ENCODE peak calls at places on chromosomes 11 and 22, in ten cellular contexts. E, Z, T, S, M, V, I, X, Q and G are unnamed samples.

GRCh38 chr11:27124514-27125264 is 84.1 kb downstream of the BBOX1 start:
- DNase-seq in E (no peak), Z (peak; percentile 4), T (no peak), S (no peak), M (peak; percentile 81), V (no peak), I (no peak), X (no peak), Q (no peak), G (no peak)

GRCh38 chr22:48332438-48333322 is 1495.0 kb downstream of the BRD1 start:
- DNase-seq in E (no peak), Z (no peak), T (no peak), S (no peak), M (no peak), V (no peak), I (no peak), X (no peak), Q (no peak), G (no peak)

GRCh38 chr22:48422900-48423480 is 1404.7 kb downstream of the BRD1 start:
- DNase-seq in E (no peak), Z (no peak), T (no peak), S (no peak), M (no peak), V (no peak), I (no peak), X (no peak), Q (no peak), G (no peak)

GRCh38 chr11:2306971-2307732 is 5.3 kb downstream of the TSPAN32 start:
- DNase-seq in E (no peak), Z (no peak), T (no peak), S (no peak), M (peak; percentile 31), V (no peak), I (no peak), X (no peak), Q (no peak), G (no peak)

GRCh38 chr11:45852712-45853101 is 5.4 kb downstream of the CRY2 start:
- DNase-seq in E (no peak), Z (no peak), T (no peak), S (no peak), M (no peak), V (no peak), I (no peak), X (peak; percentile 39), Q (peak; percentile 59), G (no peak)

GRCh38 chr11:36792870-36793541 is 195.0 kb upstream of the RAG2 start:
- DNase-seq in E (no peak), Z (no peak), T (no peak), S (no peak), M (no peak), V (no peak), I (no peak), X (no peak), Q (no peak), G (no peak)

GRCh38 chr11:118059231-118059940 is 17.5 kb upstream of the TMPRSS4 start:
- DNase-seq in E (no peak), Z (no peak), T (peak; percentile 33), S (no peak), M (no peak), V (no peak), I (no peak), X (no peak), Q (no peak), G (no peak)

GRCh38 chr22:44405661-44406060 is 92.4 kb downstream of the RTL6 start:
- DNase-seq in E (no peak), Z (no peak), T (peak; percentile 5), S (no peak), M (no peak), V (no peak), I (no peak), X (no peak), Q (no peak), G (no peak)

GRCh38 chr11:8956860-8957259 is 7.4 kb downstream of the TMEM9B start:
- DNase-seq in E (no peak), Z (no peak), T (no peak), S (no peak), M (no peak), V (no peak), I (no peak), X (no peak), Q (no peak), G (no peak)

GRCh38 chr11:1568451-1568911 is 3.6 kb downstream of the DUSP8 start:
- DNase-seq in E (no peak), Z (no peak), T (no peak), S (no peak), M (no peak), V (no peak), I (peak; percentile 20), X (peak; percentile 68), Q (no peak), G (no peak)

GRCh38 chr11:14973621-14974020 is 1.5 kb upstream of the CALCA start:
- DNase-seq in E (no peak), Z (no peak), T (no peak), S (peak; percentile 19), M (peak; percentile 22), V (no peak), I (no peak), X (peak; percentile 53), Q (no peak), G (peak; percentile 38)

GRCh38 chr11:94680426-94680825 is 87.7 kb upstream of the AMOTL1 start:
- DNase-seq in E (no peak), Z (no peak), T (no peak), S (no peak), M (no peak), V (no peak), I (no peak), X (no peak), Q (no peak), G (no peak)

GRCh38 chr11:94678901-94679300 is 89.3 kb upstream of the AMOTL1 start:
- DNase-seq in E (no peak), Z (no peak), T (no peak), S (no peak), M (no peak), V (no peak), I (no peak), X (no peak), Q (no peak), G (no peak)

GRCh38 chr11:94681852-94682251 is 86.3 kb upstream of the AMOTL1 start:
- DNase-seq in E (no peak), Z (no peak), T (no peak), S (no peak), M (no peak), V (no peak), I (no peak), X (no peak), Q (no peak), G (no peak)

GRCh38 chr11:94678236-94678635 is 89.9 kb upstream of the AMOTL1 start:
- DNase-seq in E (no peak), Z (no peak), T (no peak), S (no peak), M (no peak), V (no peak), I (no peak), X (no peak), Q (no peak), G (no peak)

DNA sequence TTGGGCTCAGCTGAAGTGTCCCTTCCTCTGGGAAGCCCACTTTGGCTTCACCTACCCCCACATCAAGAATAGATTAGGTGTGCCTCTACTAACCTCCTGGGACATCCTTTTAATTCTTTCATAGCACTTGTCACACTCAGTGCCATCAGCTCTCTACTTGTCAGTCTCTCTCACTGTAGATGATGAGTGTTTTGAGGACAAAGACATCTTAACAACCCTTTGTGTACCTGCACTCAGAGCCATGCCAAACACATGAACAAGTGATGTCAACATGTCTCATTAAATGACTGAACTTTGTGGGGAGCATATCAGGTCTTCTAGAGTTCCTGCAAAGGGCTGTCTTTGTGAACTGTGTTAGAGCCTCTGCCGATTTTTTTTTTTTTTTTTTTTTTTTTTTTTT is 87.0 kb upstream of the AMOTL1 start:
- DNase-seq in E (no peak), Z (no peak), T (no peak), S (no peak), M (no peak), V (no peak), I (no peak), X (no peak), Q (no peak), G (no peak)
- TF ChIP-seq CTCF in E (no peak), Z (no peak), T (no peak), S (no peak), M (no peak), V (no peak), I (no peak), X (no peak), Q (no peak), G (no peak)

GRCh38 chr11:70226967-70227366 is 23.9 kb downstream of the FADD start:
- DNase-seq in E (no peak), Z (no peak), T (no peak), S (peak; percentile 24), M (peak; percentile 42), V (no peak), I (no peak), X (peak; percentile 64), Q (no peak), G (no peak)
- TF ChIP-seq CTCF in E (no peak), Z (no peak), T (peak; percentile 67), S (no peak), M (peak; percentile 58), V (no peak), I (peak; percentile 20), X (peak; percentile 18), Q (peak; percentile 8), G (peak; percentile 31)

GRCh38 chr11:33044281-33044680 is 4.9 kb downstream of the TCP11L1 start:
- DNase-seq in E (no peak), Z (peak; percentile 91), T (no peak), S (no peak), M (no peak), V (no peak), I (no peak), X (no peak), Q (no peak), G (no peak)
- TF ChIP-seq CTCF in E (no peak), Z (no peak), T (no peak), S (no peak), M (no peak), V (no peak), I (no peak), X (no peak), Q (no peak), G (no peak)

GRCh38 chr11:5608778-5609177 is 12.3 kb downstream of the TRIM6 start:
- DNase-seq in E (no peak), Z (no peak), T (no peak), S (no peak), M (no peak), V (no peak), I (no peak), X (no peak), Q (no peak), G (no peak)

GRCh38 chr11:5610446-5610845 is 14.0 kb downstream of the TRIM6 start:
- DNase-seq in E (no peak), Z (no peak), T (no peak), S (no peak), M (no peak), V (no peak), I (no peak), X (no peak), Q (no peak), G (no peak)

GRCh38 chr11:5604896-5605295 is 8.5 kb downstream of the TRIM6 start:
- DNase-seq in E (no peak), Z (no peak), T (no peak), S (no peak), M (no peak), V (no peak), I (no peak), X (no peak), Q (no peak), G (no peak)

GRCh38 chr11:5603326-5603725 is 6.9 kb downstream of the TRIM6 start:
- DNase-seq in E (no peak), Z (no peak), T (no peak), S (no peak), M (no peak), V (no peak), I (no peak), X (no peak), Q (no peak), G (no peak)

GRCh38 chr11:5605849-5606248 is 9.4 kb downstream of the TRIM6 start:
- DNase-seq in E (no peak), Z (no peak), T (no peak), S (no peak), M (peak; percentile 88), V (no peak), I (no peak), X (no peak), Q (no peak), G (no peak)
- TF ChIP-seq CTCF in E (no peak), Z (no peak), T (no peak), S (no peak), M (peak; percentile 28), V (no peak), I (no peak), X (no peak), Q (no peak), G (no peak)